ENCODE peak calls at places on chromosomes 12 and 14, in eight cellular contexts. O is epithelial cell of esophagus, S is PC-3, G is cardiac muscle cell, L is AG09319, F is GM13976, V is tibial artery, J is ascending aorta. W is an unnamed sample.

GRCh38 chr14:68824517-68825347 is 31.9 kb upstream of the ZFP36L1 start:
- DNase-seq in O (peak; percentile 75), S (peak; percentile 90), G (peak; percentile 81), L (peak; percentile 38), F (peak; percentile 72), V (peak; percentile 90), J (no peak), W (no peak)

GRCh38 chr14:75454963-75455546 is 27.2 kb downstream of the JDP2 start:
- DNase-seq in O (peak; percentile 45), S (peak; percentile 12), G (peak; percentile 85), L (peak; percentile 30), F (no peak), V (peak; percentile 84), J (no peak), W (no peak)

GRCh38 chr14:102046337-102047278 is 40.2 kb downstream of the HSP90AA1 start:
- DNase-seq in O (peak; percentile 73), S (peak; percentile 71), G (peak; percentile 66), L (peak; percentile 62), F (no peak), V (peak; percentile 95), J (peak; percentile 41), W (peak; percentile 94)

GRCh38 chr12:131528144-131528543 is 182.7 kb upstream of the SFSWAP start:
- DNase-seq in O (no peak), S (no peak), G (no peak), L (no peak), F (peak; percentile 23), V (no peak), J (no peak), W (no peak)

GRCh38 chr12:70045036-70045435 is 198.2 kb upstream of the CNOT2 start:
- DNase-seq in O (peak; percentile 37), S (no peak), G (peak; percentile 76), L (no peak), F (no peak), V (no peak), J (no peak), W (no peak)

GRCh38 chr12:96061323-96061722 is 25.9 kb upstream of the LTA4H start:
- DNase-seq in O (no peak), S (no peak), G (no peak), L (no peak), F (no peak), V (no peak), J (no peak), W (no peak)

GRCh38 chr12:131928765-131929529 is at the start of gene PUS1:
- DNase-seq in O (peak; percentile 96), S (peak; percentile 96), G (peak; percentile 96), L (peak; percentile 77), F (peak; percentile 99), V (peak; percentile 97), J (peak; percentile 67), W (peak; percentile 96)

GRCh38 chr14:91875515-91876286 is 8.4 kb upstream of the TC2N start:
- DNase-seq in O (no peak), S (no peak), G (no peak), L (no peak), F (no peak), V (no peak), J (no peak), W (no peak)

GRCh38 chr12:130868412-130868811 is 3.5 kb upstream of the RAN start:
- DNase-seq in O (no peak), S (no peak), G (no peak), L (no peak), F (no peak), V (no peak), J (no peak), W (no peak)

GRCh38 chr12:43578782-43579181 is 26.8 kb upstream of the ADAMTS20 start:
- DNase-seq in O (peak; percentile 17), S (no peak), G (no peak), L (no peak), F (no peak), V (no peak), J (no peak), W (no peak)

GRCh38 chr14:102748806-102749205 is 28.4 kb upstream of the TRAF3 start:
- DNase-seq in O (no peak), S (no peak), G (no peak), L (no peak), F (no peak), V (no peak), J (no peak), W (no peak)

GRCh38 chr12:107843351-107844311 is 69.1 kb downstream of the ASCL4 start:
- DNase-seq in O (peak; percentile 9), S (no peak), G (peak; percentile 6), L (no peak), F (peak; percentile 33), V (no peak), J (no peak), W (no peak)

GRCh38 chr12:118633071-118633470 is 256.7 kb downstream of the SUDS3 start:
- DNase-seq in O (no peak), S (no peak), G (no peak), L (no peak), F (no peak), V (no peak), J (no peak), W (no peak)

GRCh38 chr12:27123642-27124041 is 41.3 kb upstream of the C12orf71 start:
- DNase-seq in O (peak; percentile 63), S (peak; percentile 58), G (peak; percentile 38), L (no peak), F (peak; percentile 28), V (no peak), J (no peak), W (no peak)

DNA sequence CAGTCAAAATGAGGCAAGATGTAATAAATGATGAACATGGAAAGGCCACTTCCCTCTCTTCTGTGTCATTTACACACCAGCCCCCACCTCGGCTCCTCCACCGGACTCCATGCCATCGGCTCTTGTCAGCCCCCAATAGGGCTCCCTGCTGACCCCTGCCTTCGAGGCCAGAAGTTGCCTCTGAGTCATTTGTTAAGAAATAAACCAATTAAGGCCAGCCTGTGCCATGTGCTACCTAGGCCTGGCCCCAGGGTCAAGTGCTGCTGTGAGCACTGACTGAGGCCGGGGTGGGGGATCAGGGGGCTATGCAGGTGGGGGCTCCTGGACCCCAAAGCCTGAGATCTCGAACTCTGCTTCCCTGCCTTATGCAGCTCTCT is 53.2 kb downstream of the TESC start:
- DNase-seq in O (no peak), S (no peak), G (no peak), L (no peak), F (no peak), V (no peak), J (no peak), W (no peak)
- TF ChIP-seq CTCF in O (no peak), S (no peak), G (no peak), L (no peak), F (no peak), V (no peak), J (no peak), W (no peak)

GRCh38 chr14:73255693-73256225 is 18.5 kb downstream of the PAPLN start:
- DNase-seq in O (no peak), S (no peak), G (no peak), L (no peak), F (no peak), V (peak; percentile 28), J (no peak), W (no peak)
- TF ChIP-seq CTCF in O (no peak), S (no peak), G (no peak), L (no peak), F (no peak), V (no peak), J (no peak), W (no peak)

GRCh38 chr14:55438066-55438683 is 2.2 kb downstream of the TBPL2 start:
- DNase-seq in O (peak; percentile 76), S (peak; percentile 92), G (peak; percentile 78), L (peak; percentile 35), F (peak; percentile 36), V (no peak), J (no peak), W (no peak)
- TF ChIP-seq CTCF in O (peak; percentile 76), S (peak; percentile 99), G (peak; percentile 57), L (peak; percentile 61), F (peak; percentile 32), V (peak; percentile 37), J (peak; percentile 40), W (peak; percentile 67)

GRCh38 chr14:77000340-77001235 is 27.9 kb downstream of the IRF2BPL start:
- DNase-seq in O (no peak), S (no peak), G (peak; percentile 64), L (no peak), F (peak; percentile 55), V (peak; percentile 80), J (no peak), W (no peak)

GRCh38 chr14:77003960-77004710 is 24.4 kb downstream of the IRF2BPL start:
- DNase-seq in O (peak; percentile 47), S (peak; percentile 82), G (peak; percentile 55), L (no peak), F (no peak), V (no peak), J (no peak), W (no peak)

GRCh38 chr14:77004711-77005460 is 23.6 kb downstream of the IRF2BPL start:
- DNase-seq in O (peak; percentile 71), S (peak; percentile 55), G (no peak), L (no peak), F (no peak), V (no peak), J (no peak), W (no peak)

GRCh38 chr14:77002335-77002734 is 26.2 kb downstream of the IRF2BPL start:
- DNase-seq in O (no peak), S (no peak), G (no peak), L (no peak), F (no peak), V (no peak), J (no peak), W (no peak)

GRCh38 chr14:77002889-77003288 is 25.6 kb downstream of the IRF2BPL start:
- DNase-seq in O (no peak), S (no peak), G (no peak), L (no peak), F (no peak), V (no peak), J (no peak), W (no peak)
- TF ChIP-seq CTCF in O (no peak), S (no peak), G (no peak), L (no peak), F (no peak), V (no peak), J (no peak), W (no peak)

DNA sequence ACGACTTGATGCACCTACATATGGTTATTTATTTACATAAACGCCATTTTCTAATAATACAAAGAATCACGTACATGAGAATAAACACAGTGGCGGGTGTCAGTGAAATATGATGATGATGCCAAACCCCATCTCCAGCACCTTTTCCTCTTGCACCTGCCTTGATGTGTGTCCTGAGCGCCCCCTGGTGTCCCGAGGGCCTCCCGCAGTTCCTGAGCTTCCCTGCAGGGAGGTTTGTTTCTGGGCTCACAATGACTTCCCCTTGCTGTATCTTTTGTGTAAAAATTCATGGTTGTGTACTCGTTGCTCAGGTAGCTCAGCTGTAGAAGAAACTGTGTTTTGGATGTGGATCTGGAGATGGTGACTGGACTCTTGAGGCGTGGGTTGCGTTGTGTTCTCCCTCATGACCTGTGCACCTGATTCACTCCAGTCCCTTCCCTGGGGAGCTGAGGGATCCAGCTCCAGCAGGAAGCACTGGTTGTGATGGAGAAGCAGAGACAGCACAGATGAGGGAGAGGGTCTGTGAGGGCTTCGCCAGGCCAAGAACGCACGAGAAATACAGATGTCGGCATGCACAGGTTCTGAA is 1037.8 kb downstream of the TMEM121 start:
- DNase-seq in O (no peak), S (peak; percentile 16), G (no peak), L (no peak), F (peak; percentile 65), V (no peak), J (no peak), W (no peak)
- TF ChIP-seq CTCF in O (no peak), S (peak; percentile 41), G (no peak), L (no peak), F (peak; percentile 73), V (no peak), J (no peak), W (peak; percentile 21)